ENCODE peak calls at places on chromosome 5, in five cellular contexts. Q, T, N, L and P are unnamed samples.

GRCh38 chr5:154370119-154370518 is 75.7 kb upstream of the SAP30L start:
- DNase-seq in Q (no peak), N (no peak), T (no peak), L (no peak), P (no peak)

GRCh38 chr5:148740966-148741742 is 85.3 kb upstream of the ADRB2 start:
- DNase-seq in N (no peak), Q (peak; percentile 54), T (peak; percentile 42), L (peak; percentile 41), P (no peak)

GRCh38 chr5:174328626-174329299 is 283.3 kb downstream of the NSG2 start:
- DNase-seq in T (no peak), Q (no peak), L (no peak), N (no peak), P (no peak)

GRCh38 chr5:64147849-64148441 is 17.7 kb upstream of the RNF180 start:
- DNase-seq in Q (peak; percentile 8), N (no peak), T (peak; percentile 7), L (peak; percentile 14), P (no peak)

GRCh38 chr5:140337880-140338279 is 8.5 kb downstream of the HBEGF start:
- DNase-seq in L (no peak), Q (no peak), T (no peak), N (no peak), P (no peak)

GRCh38 chr5:112012112-112012511 is 255.1 kb upstream of the NREP start:
- DNase-seq in N (no peak), T (no peak), Q (no peak), L (no peak), P (no peak)

GRCh38 chr5:112799661-112800060 is 61.4 kb upstream of the SRP19 start:
- DNase-seq in L (no peak), N (no peak), T (no peak), Q (no peak), P (no peak)

GRCh38 chr5:90875456-90875855 is 316.9 kb downstream of the ADGRV1 start:
- DNase-seq in N (no peak), Q (no peak), T (no peak), L (no peak), P (no peak)

GRCh38 chr5:172142709-172143215 is 45.3 kb downstream of the STK10 start:
- DNase-seq in T (peak; percentile 42), N (no peak), L (peak; percentile 87), Q (no peak), P (no peak)

GRCh38 chr5:111415053-111415452 is 97.3 kb downstream of the STARD4 start:
- DNase-seq in L (no peak), N (no peak), Q (no peak), T (no peak), P (no peak)

GRCh38 chr5:35009059-35009458 is 38.7 kb downstream of the AGXT2 start:
- DNase-seq in T (no peak), L (no peak), Q (no peak), N (no peak), P (no peak)

GRCh38 chr5:170368593-170368992 is 20.6 kb downstream of the KCNMB1 start:
- DNase-seq in Q (no peak), T (no peak), L (no peak), N (no peak), P (no peak)

GRCh38 chr5:33300209-33300742 is 140.5 kb upstream of the TARS1 start:
- DNase-seq in Q (no peak), T (no peak), N (no peak), L (no peak), P (peak; percentile 33)

GRCh38 chr5:14871084-14871572 is 450 bp downstream of the ANKH start:
- DNase-seq in Q (no peak), T (no peak), L (no peak), N (no peak), P (no peak)
- TF ChIP-seq ZNF274 in Q (no peak), T (no peak), L (no peak), N (no peak), P (no peak)

DNA sequence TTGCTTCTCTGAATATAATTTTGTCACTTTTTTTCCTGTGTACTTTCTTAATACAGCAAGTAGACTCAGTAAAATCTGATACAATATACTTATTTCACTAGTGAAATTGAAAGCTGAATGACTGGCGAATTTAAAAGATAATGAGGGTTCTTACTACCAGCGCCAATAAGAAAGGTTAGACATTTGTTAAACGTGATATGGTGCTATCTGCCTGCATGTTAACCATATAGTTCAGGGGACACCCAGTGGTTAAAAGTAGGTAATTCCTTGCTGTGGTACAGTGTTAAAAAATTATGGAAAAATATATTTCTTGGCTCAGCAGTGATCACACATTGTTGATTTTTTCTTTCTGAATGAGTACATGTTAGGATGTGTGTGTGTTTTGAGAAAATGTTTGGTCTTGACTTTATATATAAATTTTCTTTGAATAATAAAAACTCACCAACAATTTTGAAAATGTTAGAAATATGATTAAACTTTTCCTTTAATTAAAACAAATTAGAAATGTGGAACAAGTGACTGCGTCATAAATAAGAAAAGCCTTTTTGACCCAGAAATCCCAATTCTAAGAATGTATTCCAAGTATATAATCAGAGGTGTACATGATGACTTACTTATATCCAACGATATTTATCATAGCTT is 25.8 kb downstream of the CAST start:
- DNase-seq in T (peak; percentile 49), N (no peak), L (peak; percentile 57), Q (peak; percentile 39), P (no peak)
- TF ChIP-seq SRF in T (no peak), N (no peak), L (no peak), Q (no peak), P (no peak)

DNA sequence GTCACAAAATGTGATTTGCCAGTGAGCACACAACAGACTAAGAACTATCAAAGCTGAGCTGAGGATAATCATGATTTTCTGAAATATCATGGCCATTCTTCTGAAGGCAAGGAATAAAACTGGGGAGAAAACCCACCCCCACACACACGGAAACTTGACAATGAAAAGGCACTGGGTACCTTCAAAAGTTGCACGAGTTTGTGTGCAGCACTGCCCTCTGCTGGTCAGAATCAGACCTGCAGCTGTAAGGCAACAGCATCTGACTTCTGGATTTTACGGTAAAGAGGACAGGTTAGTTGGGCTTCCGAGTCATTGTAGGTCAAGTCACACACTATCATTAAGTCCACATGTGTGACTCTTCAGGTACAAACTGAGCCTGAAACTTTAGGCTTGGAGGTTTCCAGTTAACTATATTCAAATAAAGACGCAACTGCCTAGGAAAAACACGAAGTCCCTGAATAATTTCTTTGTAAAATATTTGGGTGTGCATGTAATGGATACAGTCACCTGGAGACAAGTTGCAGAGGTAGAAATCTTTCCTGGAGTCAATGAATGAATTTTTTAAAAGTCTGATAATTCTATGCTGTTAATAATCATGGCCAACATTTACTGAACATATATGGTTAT is 132.9 kb downstream of the MTX3 start:
- DNase-seq in L (peak; percentile 69), Q (peak; percentile 49), N (peak; percentile 41), T (peak; percentile 43), P (peak; percentile 23)
- TF ChIP-seq ZNF274 in L (no peak), Q (no peak), N (no peak), T (no peak), P (no peak)

DNA sequence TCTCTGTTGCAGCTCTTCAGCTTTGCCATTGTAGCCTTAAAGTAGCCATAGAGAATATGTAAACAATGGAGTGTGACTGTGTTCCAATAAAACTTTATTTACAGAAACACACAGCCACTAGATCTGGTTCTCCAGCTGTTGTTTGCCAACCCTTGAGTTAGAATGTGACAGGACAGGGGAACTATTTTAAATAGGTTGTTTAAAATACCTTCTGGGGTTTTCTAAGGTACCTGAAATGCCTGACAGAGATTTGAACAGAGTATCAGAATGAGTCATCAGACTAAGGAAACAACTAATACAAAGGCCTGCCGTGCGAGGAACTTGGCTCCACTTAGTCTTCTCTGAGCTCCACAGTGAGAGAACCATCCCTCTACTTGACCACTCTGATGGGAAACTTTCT is 85.4 kb downstream of the HSD17B4 start:
- DNase-seq in Q (no peak), L (no peak), T (no peak), N (peak; percentile 1), P (peak; percentile 83)
- TF ChIP-seq SRF in Q (no peak), L (no peak), T (no peak), N (no peak), P (no peak)